ENCODE peak calls at places on chromosome 17, in four cellular contexts. E is effector CD4-positive, alpha-beta T cell; W is AG10803; D is HCT116. C is an unnamed sample.

GRCh38 chr17:79674506-79675412 is 56.0 kb upstream of the ENPP7 start:
- DNase-seq in E (no peak), W (no peak), D (no peak), C (no peak)

GRCh38 chr17:56269998-56270397 is 116.7 kb downstream of the ANKFN1 start:
- DNase-seq in E (no peak), W (no peak), D (no peak), C (no peak)

GRCh38 chr17:73969956-73970355 is 233.5 kb upstream of the RPL38 start:
- DNase-seq in E (no peak), W (peak; percentile 18), D (no peak), C (no peak)

GRCh38 chr17:74369665-74370490 is 2.6 kb downstream of the GPR142 start:
- DNase-seq in E (no peak), W (no peak), D (no peak), C (no peak)

GRCh38 chr17:7825206-7825980 is 8.6 kb upstream of the KDM6B start:
- DNase-seq in E (no peak), W (peak; percentile 61), D (no peak), C (no peak)

GRCh38 chr17:3754458-3755334 is 31.0 kb downstream of the HASPIN start:
- DNase-seq in E (peak; percentile 76), W (no peak), D (peak; percentile 95), C (no peak)

GRCh38 chr17:32100971-32101631 is 41.2 kb upstream of the RHOT1 start:
- DNase-seq in E (no peak), W (no peak), D (no peak), C (no peak)

GRCh38 chr17:78923660-78924453 is 1.3 kb downstream of the TIMP2 start:
- DNase-seq in E (peak; percentile 28), W (no peak), D (peak; percentile 69), C (no peak)

GRCh38 chr17:7853693-7854043 is 1.2 kb upstream of the TMEM88 start:
- DNase-seq in E (no peak), W (no peak), D (no peak), C (no peak)

GRCh38 chr17:81582769-81583168 is 30.6 kb upstream of the FAAP100 start:
- DNase-seq in E (no peak), W (no peak), D (no peak), C (no peak)

C was measured in omental fat pad.